ENCODE peak calls at places on chromosome 16, in six cellular contexts. Z is sciatic nerve; C is foreskin keratinocyte; F is psoas muscle; D is activated CD8-positive, alpha-beta memory T cell treated with anti-CD3 and anti-CD28 coated beads, Interleukin-2, amount 10 ng/mL, durations not matched to agents 7 days and 5 days; J is activated CD4-positive, alpha-beta T cell treated with anti-CD3 and anti-CD28 coated beads for 36 hours. T is an unnamed sample.

GRCh38 chr16:25138130-25138529 is 26.6 kb downstream of the LCMT1 start:
- ATAC-seq in Z (no peak), F (no peak), D (no peak), C (no peak), J (no peak), T (no peak)

GRCh38 chr16:87956169-87956770 is 5.0 kb downstream of the BANP start:
- ATAC-seq in C (no peak), J (peak), F (no peak), D (peak), Z (peak), T (peak)

GRCh38 chr16:77896357-77896972 is 108.1 kb downstream of the VAT1L start:
- ATAC-seq in D (no peak), C (no peak), J (no peak), F (no peak), Z (no peak), T (no peak)

GRCh38 chr16:49452568-49452967 is 79.0 kb downstream of the C16orf78 start:
- ATAC-seq in Z (no peak), J (no peak), F (no peak), C (no peak), D (no peak), T (no peak)

GRCh38 chr16:82882249-82882648 is 255.5 kb downstream of the CDH13 start:
- ATAC-seq in Z (peak), D (no peak), F (peak), C (no peak), J (no peak), T (no peak)

GRCh38 chr16:57863434-57864160 is 61.3 kb upstream of the KIFC3 start:
- ATAC-seq in J (no peak), Z (peak), D (no peak), C (peak), F (peak), T (no peak)

GRCh38 chr16:80273635-80274538 is 266.9 kb upstream of the DYNLRB2 start:
- ATAC-seq in C (peak), J (peak), F (no peak), D (no peak), Z (no peak), T (peak)

GRCh38 chr16:22381392-22381791 is 7.0 kb upstream of the CDR2 start:
- ATAC-seq in Z (no peak), F (no peak), D (no peak), C (no peak), J (no peak), T (no peak)

GRCh38 chr16:79928142-79928735 is 327.7 kb upstream of the MAF start:
- ATAC-seq in C (no peak), D (no peak), F (no peak), Z (no peak), J (no peak), T (no peak)

GRCh38 chr16:79653337-79654000 is 52.9 kb upstream of the MAF start:
- ATAC-seq in Z (peak), C (peak), J (no peak), D (no peak), F (peak), T (no peak)

GRCh38 chr16:11140867-11141266 is 115.1 kb downstream of the SOCS1 start:
- ATAC-seq in J (no peak), C (no peak), D (no peak), Z (no peak), F (no peak), T (no peak)

GRCh38 chr16:62058412-62058811 is 22.2 kb upstream of the CDH8 start:
- ATAC-seq in J (no peak), F (no peak), C (no peak), Z (no peak), D (no peak), T (no peak)

GRCh38 chr16:19446300-19446846 is 28.7 kb downstream of the TMC5 start:
- ATAC-seq in C (no peak), J (no peak), D (no peak), Z (no peak), F (no peak), T (no peak)

GRCh38 chr16:48252013-48252412 is 4.7 kb upstream of the ABCC11 start:
- ATAC-seq in F (no peak), J (no peak), Z (no peak), C (no peak), D (no peak), T (no peak)

GRCh38 chr16:19680972-19681371 is 37.1 kb downstream of the KNOP1 start:
- ATAC-seq in J (no peak), D (no peak), C (peak), F (peak), Z (no peak), T (no peak)

GRCh38 chr16:88907768-88908167 is 41.3 kb upstream of the PABPN1L start:
- ATAC-seq in D (no peak), Z (no peak), F (no peak), C (peak), J (no peak), T (no peak)

GRCh38 chr16:86515420-86515779 is 5.1 kb downstream of the FOXF1 start:
- ATAC-seq in C (no peak), D (no peak), J (no peak), Z (no peak), F (no peak), T (no peak)

GRCh38 chr16:82639263-82639662 is 12.5 kb downstream of the CDH13 start:
- ATAC-seq in C (peak), J (no peak), Z (no peak), D (no peak), F (no peak), T (no peak)

GRCh38 chr16:84806890-84807258 is 12.9 kb upstream of the CRISPLD2 start:
- ATAC-seq in C (no peak), J (no peak), D (no peak), F (no peak), Z (no peak), T (no peak)

GRCh38 chr16:30349695-30350094 is 5.4 kb downstream of the CD2BP2 start:
- ATAC-seq in D (no peak), C (no peak), Z (no peak), F (no peak), J (no peak), T (no peak)

GRCh38 chr16:69741951-69742904 is 12.5 kb downstream of the NOB1 start:
- ATAC-seq in D (no peak), Z (peak), C (no peak), F (peak), J (no peak), T (no peak)

GRCh38 chr16:24977673-24978065 is 37.5 kb downstream of the ARHGAP17 start:
- ATAC-seq in F (no peak), C (no peak), D (no peak), Z (no peak), J (no peak), T (no peak)

GRCh38 chr16:85986931-85987749 is 88.2 kb downstream of the IRF8 start:
- ATAC-seq in D (peak), C (no peak), F (no peak), J (peak), Z (peak), T (no peak)

GRCh38 chr16:88872650-88873331 is 6.3 kb upstream of the PABPN1L start:
- ATAC-seq in C (no peak), Z (no peak), F (no peak), J (no peak), D (no peak), T (no peak)

GRCh38 chr16:85689950-85690320 is 1.2 kb upstream of the GINS2 start:
- ATAC-seq in D (no peak), J (no peak), C (no peak), F (no peak), Z (no peak), T (no peak)

GRCh38 chr16:48392407-48392806 is 7.2 kb upstream of the SIAH1 start:
- ATAC-seq in J (no peak), F (no peak), D (no peak), C (no peak), Z (no peak), T (no peak)

GRCh38 chr16:23959801-23960072 is 124.0 kb downstream of the PRKCB start:
- ATAC-seq in Z (no peak), J (no peak), C (no peak), F (no peak), D (no peak), T (no peak)

GRCh38 chr16:89130448-89130847 is 36.8 kb downstream of the ACSF3 start:
- ATAC-seq in F (no peak), Z (no peak), D (no peak), J (no peak), C (no peak), T (no peak)

GRCh38 chr16:11681977-11682654 is 13.9 kb downstream of the SNN start:
- ATAC-seq in D (peak), J (no peak), Z (no peak), F (peak), C (no peak), T (no peak)

GRCh38 chr16:54370653-54371052 is 84.1 kb upstream of the IRX3 start:
- ATAC-seq in D (no peak), C (no peak), F (peak), J (no peak), Z (no peak), T (no peak)

GRCh38 chr16:12791340-12791739 is 12.3 kb downstream of the CPPED1 start:
- ATAC-seq in C (no peak), F (no peak), D (no peak), J (no peak), Z (no peak), T (no peak)

GRCh38 chr16:11025120-11025531 is 80.8 kb downstream of the CLEC16A start:
- ATAC-seq in J (peak), C (no peak), D (peak), Z (no peak), F (no peak), T (peak)

GRCh38 chr16:88616736-88617135 is 21.6 kb upstream of the IL17C start:
- ATAC-seq in C (no peak), F (no peak), Z (no peak), J (no peak), D (no peak), T (no peak)

GRCh38 chr16:49857423-49858181 is 1.7 kb upstream of the ZNF423 start:
- ATAC-seq in J (peak), C (peak), D (no peak), Z (peak), F (peak), T (peak)

GRCh38 chr16:58629681-58630640 is at the start of gene CNOT1:
- ATAC-seq in F (peak), Z (peak), J (peak), D (peak), C (peak), T (peak)

GRCh38 chr16:558298-559020 is 1.7 kb upstream of the PRR35 start:
- ATAC-seq in F (no peak), C (no peak), Z (no peak), D (no peak), J (no peak), T (no peak)

GRCh38 chr16:23342083-23342640 is 40.1 kb downstream of the SCNN1B start:
- ATAC-seq in D (no peak), F (no peak), C (no peak), Z (no peak), J (no peak), T (no peak)

GRCh38 chr16:2386990-2387389 is 42.3 kb upstream of the CCNF start:
- ATAC-seq in Z (no peak), J (no peak), F (no peak), D (no peak), C (no peak), T (no peak)

GRCh38 chr16:66948034-66948821 is 12.8 kb upstream of the CES3 start:
- ATAC-seq in Z (peak), C (peak), D (peak), J (peak), F (peak), T (peak)